ENCODE peak calls at places on chromosomes 3 and 15, in five cellular contexts. I is mucosa of descending colon, N is body of pancreas, P is A549, O is heart left ventricle. B is an unnamed sample.

GRCh38 chr15:83380682-83381081 is 66.5 kb upstream of the SH3GL3 start:
- DNase-seq in I (no peak), N (peak; percentile 40), P (peak; percentile 72), O (no peak), B (peak; percentile 69)

GRCh38 chr3:101119535-101119934 is 126.3 kb upstream of the ABI3BP start:
- DNase-seq in I (no peak), N (no peak), P (peak; percentile 7), O (no peak), B (no peak)

GRCh38 chr3:155658669-155659068 is 86.2 kb downstream of the PLCH1 start:
- DNase-seq in I (no peak), N (no peak), P (no peak), O (no peak), B (no peak)

GRCh38 chr3:30199855-30200254 is 406.5 kb upstream of the TGFBR2 start:
- DNase-seq in I (no peak), N (no peak), P (no peak), O (no peak), B (no peak)

GRCh38 chr3:69288161-69288895 is 97.6 kb downstream of the FRMD4B start:
- DNase-seq in I (no peak), N (no peak), P (no peak), O (no peak), B (peak; percentile 89)

GRCh38 chr3:122754867-122755835 is 38.5 kb downstream of the HSPBAP1 start:
- DNase-seq in I (no peak), N (no peak), P (peak; percentile 67), O (no peak), B (peak; percentile 24)

GRCh38 chr3:64056616-64057165 is 33.4 kb upstream of the PSMD6 start:
- DNase-seq in I (no peak), N (no peak), P (no peak), O (no peak), B (no peak)

GRCh38 chr3:34504755-34505154 is 706.3 kb downstream of the PDCD6IP start:
- DNase-seq in I (no peak), N (no peak), P (no peak), O (no peak), B (no peak)

GRCh38 chr3:83011471-83011870 is 1250.0 kb upstream of the GBE1 start:
- DNase-seq in I (no peak), N (no peak), P (no peak), O (no peak), B (no peak)

GRCh38 chr15:82730022-82730530 is 20.4 kb upstream of the AP3B2 start:
- DNase-seq in I (no peak), N (no peak), P (no peak), O (no peak), B (no peak)

GRCh38 chr15:79966634-79967330 is 4.2 kb downstream of the BCL2A1 start:
- DNase-seq in I (no peak), N (no peak), P (no peak), O (no peak), B (no peak)

GRCh38 chr3:183202004-183202722 is 39.6 kb upstream of the LAMP3 start:
- DNase-seq in I (no peak), N (no peak), P (no peak), O (no peak), B (no peak)

GRCh38 chr3:189500299-189500698 is 130.9 kb upstream of the TP63 start:
- DNase-seq in I (no peak), N (no peak), P (no peak), O (no peak), B (no peak)

GRCh38 chr3:193593666-193594025 is 638 bp downstream of the OPA1 start:
- DNase-seq in I (no peak), N (no peak), P (peak; percentile 7), O (no peak), B (peak; percentile 35)

GRCh38 chr3:125647318-125648014 is 52.2 kb upstream of the OSBPL11 start:
- DNase-seq in I (peak; percentile 71), N (no peak), P (no peak), O (no peak), B (no peak)

GRCh38 chr15:23083115-23083514 is 43.7 kb upstream of the TUBGCP5 start:
- DNase-seq in I (no peak), N (no peak), P (no peak), O (no peak), B (no peak)

GRCh38 chr3:114408763-114409162 is 114.9 kb downstream of the TIGIT start:
- DNase-seq in I (no peak), N (no peak), P (no peak), O (no peak), B (no peak)

GRCh38 chr3:31002730-31003129 is 108.3 kb upstream of the GADL1 start:
- DNase-seq in I (no peak), N (no peak), P (no peak), O (no peak), B (no peak)

GRCh38 chr3:74121761-74122160 is 492.7 kb downstream of the CNTN3 start:
- DNase-seq in I (no peak), N (no peak), P (no peak), O (no peak), B (no peak)
- H3K4me1 ChIP-seq in I (no peaks in the 10 kb centered on the region), N (no peaks in the 10 kb centered on the region), P (no peaks in the 10 kb centered on the region), O (no peaks in the 10 kb centered on the region), B (peaks cover 3% of the 10 kb centered on the region)

DNA sequence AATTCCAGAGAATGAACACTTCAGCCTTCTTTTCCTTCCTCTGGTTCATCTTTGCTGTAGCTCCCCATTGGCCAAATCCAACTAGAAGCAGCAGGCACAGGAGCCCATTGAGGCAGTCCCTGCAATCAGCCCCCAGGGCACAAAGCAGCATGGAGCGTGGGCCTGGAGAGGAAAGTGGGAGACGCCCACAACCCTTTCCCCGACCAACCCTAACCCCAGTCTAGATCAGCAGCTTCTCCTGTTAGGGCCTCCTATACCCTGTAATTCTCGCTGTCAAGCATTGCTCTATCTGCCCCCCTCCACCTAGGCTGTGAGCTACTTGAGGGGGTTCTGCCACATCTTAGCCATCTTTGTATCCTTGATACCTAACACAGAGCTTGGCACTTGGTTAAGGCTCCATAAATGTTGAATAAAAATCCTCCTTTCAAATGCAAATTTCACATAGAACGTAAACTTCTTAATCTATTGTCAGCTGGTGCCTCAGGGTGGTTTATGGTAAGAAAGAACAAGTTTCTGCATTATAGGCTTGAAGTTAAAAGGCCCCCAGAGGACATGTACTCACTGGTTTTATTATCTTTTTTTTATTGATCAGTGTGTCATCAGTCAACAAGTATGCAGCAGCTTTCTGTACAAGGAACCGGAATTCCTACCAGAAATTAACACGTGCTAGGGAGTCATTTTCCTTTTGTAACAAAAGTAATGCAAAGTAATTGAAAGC is 97.9 kb upstream of the PFN2 start:
- DNase-seq in I (no peak), N (no peak), P (no peak), O (no peak), B (peak; percentile 70)
- H3K4me1 ChIP-seq in I (no peaks in the 10 kb centered on the region), N (no peaks in the 10 kb centered on the region), P (no peaks in the 10 kb centered on the region), O (no peaks in the 10 kb centered on the region), B (peaks cover 26% of the 10 kb centered on the region)

GRCh38 chr3:52489453-52489852 is 5.7 kb upstream of the STAB1 start:
- DNase-seq in I (no peak), N (no peak), P (no peak), O (no peak), B (no peak)
- H3K4me1 ChIP-seq in I (no peaks in the 10 kb centered on the region), N (peaks cover 4% of the 10 kb centered on the region), P (no peaks in the 10 kb centered on the region), O (peaks cover 40% of the 10 kb centered on the region), B (no peaks in the 10 kb centered on the region)

GRCh38 chr3:8519156-8519555 is 17.5 kb downstream of the LMCD1 start:
- DNase-seq in I (no peak), N (no peak), P (no peak), O (no peak), B (no peak)
- H3K4me1 ChIP-seq in I (no peaks in the 10 kb centered on the region), N (no peaks in the 10 kb centered on the region), P (peaks cover 14% of the 10 kb centered on the region), O (peaks cover 73% of the 10 kb centered on the region), B (peaks cover 5% of the 10 kb centered on the region)

DNA sequence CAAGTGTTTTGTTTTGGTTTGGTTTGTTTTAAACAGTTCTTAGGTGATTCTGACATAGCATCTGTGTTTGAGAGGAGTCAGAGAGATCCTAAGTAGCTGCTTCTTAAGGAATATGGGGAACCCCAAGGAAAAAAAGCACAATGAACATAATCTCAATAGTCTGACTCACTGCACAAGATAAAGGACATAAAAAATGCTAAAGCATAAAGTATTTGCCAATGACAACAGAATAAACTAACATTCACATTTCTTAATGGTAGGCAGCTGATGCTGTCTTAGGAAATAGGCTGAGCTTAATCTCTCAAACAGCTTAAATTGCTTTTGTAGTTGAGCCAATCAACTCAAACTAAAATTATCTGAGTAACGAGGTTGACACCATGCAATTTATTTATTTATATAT is 2.9 kb downstream of the NCEH1 start:
- DNase-seq in I (no peak), N (no peak), P (peak; percentile 34), O (no peak), B (no peak)
- H3K4me1 ChIP-seq in I (peaks cover 28% of the 10 kb centered on the region), N (peaks cover 18% of the 10 kb centered on the region), P (peaks cover 38% of the 10 kb centered on the region), O (peaks cover 27% of the 10 kb centered on the region), B (peaks cover 3% of the 10 kb centered on the region)

GRCh38 chr3:49779378-49780079 is 6.8 kb downstream of the IP6K1 start:
- DNase-seq in I (no peak), N (no peak), P (no peak), O (no peak), B (no peak)
- H3K4me1 ChIP-seq in I (peaks cover 23% of the 10 kb centered on the region), N (peaks cover 36% of the 10 kb centered on the region), P (peaks cover 5% of the 10 kb centered on the region), O (peaks cover 35% of the 10 kb centered on the region), B (peaks cover 3% of the 10 kb centered on the region)

GRCh38 chr15:59492389-59493377 is 54.7 kb downstream of the FAM81A start:
- DNase-seq in I (no peak), N (peak; percentile 66), P (peak; percentile 81), O (peak; percentile 66), B (peak; percentile 87)

GRCh38 chr15:59491062-59491461 is 53.1 kb downstream of the FAM81A start:
- DNase-seq in I (no peak), N (no peak), P (no peak), O (no peak), B (peak; percentile 82)
- H3K4me1 ChIP-seq in I (no peaks in the 10 kb centered on the region), N (peaks cover 9% of the 10 kb centered on the region), P (peaks cover 9% of the 10 kb centered on the region), O (peaks cover 7% of the 10 kb centered on the region), B (peaks cover 13% of the 10 kb centered on the region)

DNA sequence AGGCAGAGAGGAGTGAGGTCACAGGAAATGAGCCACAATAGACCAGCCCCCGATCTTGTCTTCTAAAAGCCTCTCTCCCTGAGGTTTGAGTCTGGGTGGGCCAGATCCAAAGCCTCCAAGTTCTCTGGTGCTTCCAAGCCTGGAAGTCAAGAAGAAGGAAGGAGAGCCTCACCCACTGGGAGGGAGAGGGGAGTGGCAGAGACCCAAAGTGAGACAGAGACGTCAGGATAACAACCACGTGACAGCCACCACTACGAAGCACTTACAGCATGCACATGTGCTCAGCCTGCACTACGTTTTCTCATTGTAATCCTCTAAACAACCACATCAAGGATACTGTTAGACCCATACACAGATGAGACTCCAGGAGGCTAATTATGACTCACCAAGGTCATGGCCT is 197.3 kb upstream of the LINGO1 start:
- DNase-seq in I (no peak), N (no peak), P (no peak), O (no peak), B (no peak)
- H3K4me1 ChIP-seq in I (no peaks in the 10 kb centered on the region), N (no peaks in the 10 kb centered on the region), P (no peaks in the 10 kb centered on the region), O (no peaks in the 10 kb centered on the region), B (no peaks in the 10 kb centered on the region)

DNA sequence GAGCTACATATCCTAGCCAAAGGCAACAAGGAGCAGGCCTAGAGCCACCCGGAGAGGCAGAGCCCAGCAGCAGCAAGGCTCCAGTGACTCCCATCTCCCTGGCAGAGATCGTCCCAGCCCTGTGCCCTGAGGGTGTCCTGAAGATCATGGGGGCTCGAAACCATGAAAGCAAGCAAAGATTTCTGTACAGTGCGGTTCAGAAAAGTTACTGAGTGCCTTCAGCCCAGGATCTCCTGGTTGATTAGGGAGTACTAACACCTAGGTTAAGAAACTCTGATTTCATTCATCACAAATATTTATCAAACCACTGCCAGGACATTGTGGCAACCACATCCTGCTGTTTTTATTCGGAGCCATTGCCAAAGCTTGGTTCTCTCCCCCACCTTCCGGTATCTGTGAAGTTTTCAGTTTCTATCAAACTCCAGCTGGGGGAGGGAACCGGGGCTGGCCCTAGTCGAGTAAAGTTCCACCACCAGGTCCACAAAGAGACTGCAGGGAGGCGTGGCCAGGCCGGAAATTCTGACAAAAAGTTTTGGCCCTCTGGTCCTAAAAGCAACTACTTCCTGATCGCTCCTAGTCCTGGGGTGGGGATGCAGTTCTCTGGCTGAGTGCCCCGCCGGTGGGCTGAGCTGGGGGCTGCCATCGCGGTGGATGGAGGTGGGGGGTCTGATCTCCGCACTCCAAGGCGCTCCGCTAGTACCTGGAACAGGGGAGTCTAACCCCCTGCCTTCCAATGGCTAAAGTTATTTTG is 1.2 kb downstream of the RAB43 start:
- DNase-seq in I (peak; percentile 96), N (peak; percentile 87), P (peak; percentile 67), O (peak; percentile 88), B (peak; percentile 84)
- H3K4me1 ChIP-seq in I (peaks cover 45% of the 10 kb centered on the region), N (peaks cover 63% of the 10 kb centered on the region), P (peaks cover 37% of the 10 kb centered on the region), O (peaks cover 43% of the 10 kb centered on the region), B (peaks cover 2% of the 10 kb centered on the region)